ENCODE peak calls at places on chromosomes 1 and 21, in six cellular contexts. One of them, this sample, is unnamed.

GRCh38 chr1:94382163-94382562 is 36.0 kb upstream of the ABCD3 start:
- DNase-seq in GM12878: no peak
- DNase-seq in small intestine: peak; percentile 39
- DNase-seq in NT2/D1: no peak
- DNase-seq in pancreas: peak; percentile 71
- DNase-seq in endodermal cell: no peak
- DNase-seq in this sample: peak; percentile 79

GRCh38 chr1:183877321-183877720 is 72.4 kb downstream of the RGL1 start:
- DNase-seq in GM12878: no peak
- DNase-seq in small intestine: no peak
- DNase-seq in NT2/D1: no peak
- DNase-seq in pancreas: no peak
- DNase-seq in endodermal cell: no peak
- DNase-seq in this sample: peak; percentile 68

GRCh38 chr1:3082571-3083516 is 13.8 kb downstream of the PRDM16 start:
- DNase-seq in GM12878: no peak
- DNase-seq in small intestine: no peak
- DNase-seq in NT2/D1: no peak
- DNase-seq in pancreas: no peak
- DNase-seq in endodermal cell: peak; percentile 52
- DNase-seq in this sample: no peak

GRCh38 chr1:94411217-94411616 is 7.0 kb upstream of the ABCD3 start:
- DNase-seq in GM12878: peak; percentile 20
- DNase-seq in small intestine: no peak
- DNase-seq in NT2/D1: no peak
- DNase-seq in pancreas: no peak
- DNase-seq in endodermal cell: no peak
- DNase-seq in this sample: no peak

GRCh38 chr1:44784094-44785026 is 3.6 kb downstream of the BEST4 start:
- DNase-seq in GM12878: no peak
- DNase-seq in small intestine: peak; percentile 18
- DNase-seq in NT2/D1: no peak
- DNase-seq in pancreas: peak; percentile 78
- DNase-seq in endodermal cell: peak; percentile 85
- DNase-seq in this sample: no peak

GRCh38 chr1:41983451-41983850 is 64.7 kb upstream of the HIVEP3 start:
- DNase-seq in GM12878: no peak
- DNase-seq in small intestine: no peak
- DNase-seq in NT2/D1: no peak
- DNase-seq in pancreas: no peak
- DNase-seq in endodermal cell: no peak
- DNase-seq in this sample: no peak

GRCh38 chr1:76433528-76433927 is 359.0 kb downstream of the ST6GALNAC3 start:
- DNase-seq in GM12878: no peak
- DNase-seq in small intestine: no peak
- DNase-seq in NT2/D1: no peak
- DNase-seq in pancreas: no peak
- DNase-seq in endodermal cell: no peak
- DNase-seq in this sample: no peak

GRCh38 chr1:18515120-18515667 is 34.5 kb downstream of the KLHDC7A start:
- DNase-seq in GM12878: no peak
- DNase-seq in small intestine: no peak
- DNase-seq in NT2/D1: no peak
- DNase-seq in pancreas: no peak
- DNase-seq in endodermal cell: no peak
- DNase-seq in this sample: no peak

GRCh38 chr1:4794020-4794780 is 139.8 kb downstream of the AJAP1 start:
- DNase-seq in GM12878: no peak
- DNase-seq in small intestine: no peak
- DNase-seq in NT2/D1: no peak
- DNase-seq in pancreas: no peak
- DNase-seq in endodermal cell: peak; percentile 12
- DNase-seq in this sample: peak; percentile 39

GRCh38 chr21:46442938-46443337 is 15.8 kb upstream of the DIP2A start:
- DNase-seq in GM12878: no peak
- DNase-seq in small intestine: no peak
- DNase-seq in NT2/D1: no peak
- DNase-seq in pancreas: no peak
- DNase-seq in endodermal cell: no peak
- DNase-seq in this sample: no peak

GRCh38 chr1:228171221-228171891 is 5.8 kb downstream of the IBA57 start:
- DNase-seq in GM12878: no peak
- DNase-seq in small intestine: no peak
- DNase-seq in NT2/D1: no peak
- DNase-seq in pancreas: peak; percentile 61
- DNase-seq in endodermal cell: peak; percentile 36
- DNase-seq in this sample: no peak

GRCh38 chr1:45037456-45037855 is 25.4 kb downstream of the UROD start:
- DNase-seq in GM12878: no peak
- DNase-seq in small intestine: no peak
- DNase-seq in NT2/D1: no peak
- DNase-seq in pancreas: no peak
- DNase-seq in endodermal cell: no peak
- DNase-seq in this sample: no peak

GRCh38 chr1:8171751-8172464 is 145.8 kb upstream of the ERRFI1 start:
- DNase-seq in GM12878: no peak
- DNase-seq in small intestine: no peak
- DNase-seq in NT2/D1: no peak
- DNase-seq in pancreas: no peak
- DNase-seq in endodermal cell: no peak
- DNase-seq in this sample: peak; percentile 29

GRCh38 chr1:116044071-116044470 is 67.1 kb upstream of the MAB21L3 start:
- DNase-seq in GM12878: no peak
- DNase-seq in small intestine: no peak
- DNase-seq in NT2/D1: no peak
- DNase-seq in pancreas: no peak
- DNase-seq in endodermal cell: no peak
- DNase-seq in this sample: no peak

GRCh38 chr1:42145190-42145716 is 8.0 kb upstream of the GUCA2B start:
- DNase-seq in GM12878: no peak
- DNase-seq in small intestine: no peak
- DNase-seq in NT2/D1: no peak
- DNase-seq in pancreas: no peak
- DNase-seq in endodermal cell: no peak
- DNase-seq in this sample: peak; percentile 42

GRCh38 chr1:89589515-89589914 is 43.4 kb upstream of the LRRC8C start:
- DNase-seq in GM12878: no peak
- DNase-seq in small intestine: no peak
- DNase-seq in NT2/D1: no peak
- DNase-seq in pancreas: no peak
- DNase-seq in endodermal cell: no peak
- DNase-seq in this sample: no peak

GRCh38 chr1:229624906-229625871 is 733 bp downstream of the TAF5L start:
- DNase-seq in GM12878: no peak
- DNase-seq in small intestine: peak; percentile 68
- DNase-seq in NT2/D1: peak; percentile 30
- DNase-seq in pancreas: peak; percentile 88
- DNase-seq in endodermal cell: peak; percentile 84
- DNase-seq in this sample: peak; percentile 84

GRCh38 chr21:41622201-41622600 is 114.2 kb upstream of the TMPRSS2 start:
- DNase-seq in GM12878: no peak
- DNase-seq in small intestine: no peak
- DNase-seq in NT2/D1: no peak
- DNase-seq in pancreas: no peak
- DNase-seq in endodermal cell: no peak
- DNase-seq in this sample: peak; percentile 23

GRCh38 chr1:94011709-94012590 is 102.7 kb upstream of the GCLM start:
- DNase-seq in GM12878: no peak
- DNase-seq in small intestine: peak; percentile 86
- DNase-seq in NT2/D1: no peak
- DNase-seq in pancreas: no peak
- DNase-seq in endodermal cell: peak; percentile 59
- DNase-seq in this sample: no peak

GRCh38 chr1:172903581-172904220 is 147.0 kb downstream of the TNFSF18 start:
- DNase-seq in GM12878: no peak
- DNase-seq in small intestine: no peak
- DNase-seq in NT2/D1: no peak
- DNase-seq in pancreas: no peak
- DNase-seq in endodermal cell: no peak
- DNase-seq in this sample: no peak

GRCh38 chr1:29361686-29362085 is 125.4 kb downstream of the PTPRU start:
- DNase-seq in GM12878: no peak
- DNase-seq in small intestine: no peak
- DNase-seq in NT2/D1: no peak
- DNase-seq in pancreas: no peak
- DNase-seq in endodermal cell: peak; percentile 16
- DNase-seq in this sample: no peak

GRCh38 chr1:22772054-22772453 is 61.4 kb downstream of the EPHB2 start:
- DNase-seq in GM12878: no peak
- DNase-seq in small intestine: no peak
- DNase-seq in NT2/D1: no peak
- DNase-seq in pancreas: no peak
- DNase-seq in endodermal cell: no peak
- DNase-seq in this sample: no peak

GRCh38 chr1:205003358-205004145 is 39.5 kb upstream of the CNTN2 start:
- DNase-seq in GM12878: no peak
- DNase-seq in small intestine: peak; percentile 29
- DNase-seq in NT2/D1: peak; percentile 72
- DNase-seq in pancreas: no peak
- DNase-seq in endodermal cell: no peak
- DNase-seq in this sample: no peak

GRCh38 chr1:21379571-21379970 is 60.4 kb upstream of the NBPF3 start:
- DNase-seq in GM12878: no peak
- DNase-seq in small intestine: no peak
- DNase-seq in NT2/D1: no peak
- DNase-seq in pancreas: no peak
- DNase-seq in endodermal cell: no peak
- DNase-seq in this sample: no peak

GRCh38 chr1:15950302-15950701 is 25.6 kb downstream of the ZBTB17 start:
- DNase-seq in GM12878: no peak
- DNase-seq in small intestine: no peak
- DNase-seq in NT2/D1: no peak
- DNase-seq in pancreas: no peak
- DNase-seq in endodermal cell: no peak
- DNase-seq in this sample: no peak
- H3K4me1 ChIP-seq in GM12878: peaks cover 40% of the 10 kb centered on the region
- H3K4me1 ChIP-seq in small intestine: peaks cover 3% of the 10 kb centered on the region
- H3K4me1 ChIP-seq in NT2/D1: peaks cover 21% of the 10 kb centered on the region
- H3K4me1 ChIP-seq in pancreas: peaks cover 33% of the 10 kb centered on the region
- H3K4me1 ChIP-seq in endodermal cell: peaks cover 16% of the 10 kb centered on the region
- H3K4me1 ChIP-seq in this sample: peaks cover 73% of the 10 kb centered on the region

DNA sequence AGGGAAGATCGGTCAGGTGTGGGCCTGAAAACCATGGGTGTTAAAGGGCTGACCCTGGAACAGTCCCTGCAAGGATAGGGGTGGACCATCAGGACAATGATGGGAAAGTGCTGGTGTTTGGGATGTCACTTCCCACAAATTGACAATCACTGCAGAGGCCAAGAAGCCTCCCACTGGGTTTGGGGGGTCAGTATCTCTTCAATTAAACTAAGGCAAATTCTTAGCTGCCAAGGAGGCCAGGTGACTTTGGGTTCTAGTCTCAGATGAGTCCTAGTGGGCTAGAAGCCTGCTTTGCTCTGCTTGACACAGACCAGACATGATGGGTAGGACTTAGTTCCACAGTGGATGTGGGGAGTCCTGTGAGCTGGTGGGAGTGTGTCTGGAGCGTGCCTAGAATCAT is 29.3 kb upstream of the KCNA2 start:
- DNase-seq in GM12878: no peak
- DNase-seq in small intestine: no peak
- DNase-seq in NT2/D1: no peak
- DNase-seq in pancreas: no peak
- DNase-seq in endodermal cell: no peak
- DNase-seq in this sample: no peak
- H3K4me3 ChIP-seq in GM12878: peak overlapping the region; percentile 15
- H3K4me3 ChIP-seq in small intestine: no peak overlapping the region
- H3K4me3 ChIP-seq in NT2/D1: no peak overlapping the region
- H3K4me3 ChIP-seq in pancreas: no peak overlapping the region
- H3K4me3 ChIP-seq in endodermal cell: no peak overlapping the region
- H3K4me3 ChIP-seq in this sample: no peak overlapping the region

GRCh38 chr1:10704383-10704882 is 92.0 kb downstream of the CASZ1 start:
- DNase-seq in GM12878: no peak
- DNase-seq in small intestine: no peak
- DNase-seq in NT2/D1: no peak
- DNase-seq in pancreas: no peak
- DNase-seq in endodermal cell: peak; percentile 88
- DNase-seq in this sample: no peak
- H3K4me1 ChIP-seq in GM12878: no peaks in the 10 kb centered on the region
- H3K4me1 ChIP-seq in small intestine: no peaks in the 10 kb centered on the region
- H3K4me1 ChIP-seq in NT2/D1: peaks cover 25% of the 10 kb centered on the region
- H3K4me1 ChIP-seq in pancreas: no peaks in the 10 kb centered on the region
- H3K4me1 ChIP-seq in endodermal cell: no peaks in the 10 kb centered on the region
- H3K4me1 ChIP-seq in this sample: no peaks in the 10 kb centered on the region

DNA sequence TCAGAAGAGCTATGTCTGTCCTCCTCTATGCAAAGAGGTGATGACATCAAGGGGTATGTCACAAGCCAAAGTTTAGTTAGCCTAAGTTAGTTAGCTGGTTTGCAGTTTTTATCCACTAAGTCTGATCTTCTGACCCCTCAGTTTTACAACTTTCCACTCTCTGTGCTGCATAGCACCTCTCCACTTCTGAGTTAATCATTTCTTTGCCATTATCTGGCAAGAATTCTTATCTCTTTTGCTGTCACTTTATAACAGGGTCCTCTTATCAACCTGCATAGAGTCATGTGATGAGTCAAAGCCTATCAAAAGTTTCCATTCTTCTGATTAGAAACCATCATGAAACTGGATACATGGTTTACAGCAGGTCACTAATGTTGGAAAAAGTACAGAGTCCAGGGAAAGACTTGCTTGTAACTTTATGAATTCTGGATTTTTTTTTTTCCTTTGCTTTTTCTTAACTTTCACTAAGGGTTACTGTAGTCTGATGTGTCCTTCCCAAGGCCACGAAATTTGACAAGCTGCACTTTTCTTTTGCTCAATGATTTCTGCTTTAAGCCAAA is at the start of gene NR5A2:
- DNase-seq in GM12878: no peak
- DNase-seq in small intestine: peak; percentile 98
- DNase-seq in NT2/D1: no peak
- DNase-seq in pancreas: no peak
- DNase-seq in endodermal cell: no peak
- DNase-seq in this sample: no peak
- H3K4me3 ChIP-seq in GM12878: no peak within 1 kb of the TSS
- H3K4me3 ChIP-seq in small intestine: no peak within 1 kb of the TSS
- H3K4me3 ChIP-seq in NT2/D1: peak within 1 kb of the TSS; percentile 57
- H3K4me3 ChIP-seq in pancreas: peak within 1 kb of the TSS; percentile 72
- H3K4me3 ChIP-seq in endodermal cell: peak within 1 kb of the TSS; percentile 90
- H3K4me3 ChIP-seq in this sample: peak within 1 kb of the TSS; percentile 50

GRCh38 chr1:145997156-145998023 is 1.0 kb upstream of the TXNIP start:
- DNase-seq in GM12878: no peak
- DNase-seq in small intestine: peak; percentile 78
- DNase-seq in NT2/D1: no peak
- DNase-seq in pancreas: no peak
- DNase-seq in endodermal cell: no peak
- DNase-seq in this sample: peak; percentile 73

GRCh38 chr1:145994391-145995120 is 1.8 kb downstream of the TXNIP start:
- DNase-seq in GM12878: no peak
- DNase-seq in small intestine: peak; percentile 69
- DNase-seq in NT2/D1: no peak
- DNase-seq in pancreas: no peak
- DNase-seq in endodermal cell: peak; percentile 27
- DNase-seq in this sample: no peak

GRCh38 chr1:145995148-145995851 is 1.1 kb downstream of the TXNIP start:
- DNase-seq in GM12878: no peak
- DNase-seq in small intestine: no peak
- DNase-seq in NT2/D1: no peak
- DNase-seq in pancreas: no peak
- DNase-seq in endodermal cell: peak; percentile 30
- DNase-seq in this sample: no peak

GRCh38 chr1:145996433-145997155 is at the start of gene TXNIP:
- DNase-seq in GM12878: peak; percentile 51
- DNase-seq in small intestine: peak; percentile 99
- DNase-seq in NT2/D1: peak; percentile 98
- DNase-seq in pancreas: peak; percentile 99
- DNase-seq in endodermal cell: peak; percentile 98
- DNase-seq in this sample: peak; percentile 100

GRCh38 chr1:145995964-145996432 is 381 bp downstream of the TXNIP start:
- DNase-seq in GM12878: no peak
- DNase-seq in small intestine: no peak
- DNase-seq in NT2/D1: no peak
- DNase-seq in pancreas: no peak
- DNase-seq in endodermal cell: peak; percentile 55
- DNase-seq in this sample: no peak
- H3K4me1 ChIP-seq in GM12878: peaks cover 8% of the 10 kb centered on the region
- H3K4me1 ChIP-seq in small intestine: peaks cover 8% of the 10 kb centered on the region
- H3K4me1 ChIP-seq in NT2/D1: no peaks in the 10 kb centered on the region
- H3K4me1 ChIP-seq in pancreas: peaks cover 49% of the 10 kb centered on the region
- H3K4me1 ChIP-seq in endodermal cell: no peaks in the 10 kb centered on the region
- H3K4me1 ChIP-seq in this sample: peaks cover 48% of the 10 kb centered on the region